ENCODE peak calls at places on chromosomes 2 and 18, in four cellular contexts. K is lower lobe of right lung, H is K562, G is heart left ventricle. Z is an unnamed sample.

GRCh38 chr2:153388246-153388645 is 90.3 kb downstream of the RPRM start:
- DNase-seq in K (no peak), H (no peak), G (no peak), Z (no peak)

GRCh38 chr2:153870308-153870707 is 1.4 kb upstream of the GALNT13 start:
- DNase-seq in K (no peak), H (no peak), G (no peak), Z (no peak)

GRCh38 chr2:152874955-152875354 is 156.5 kb downstream of the ARL6IP6 start:
- DNase-seq in K (no peak), H (no peak), G (no peak), Z (no peak)

GRCh38 chr2:8491296-8492048 is 190.4 kb upstream of the ID2 start:
- DNase-seq in K (no peak), H (no peak), G (no peak), Z (no peak)

GRCh38 chr2:495745-496275 is 181.4 kb downstream of the TMEM18 start:
- DNase-seq in K (no peak), H (no peak), G (no peak), Z (no peak)

GRCh38 chr2:78992807-78993517 is 32.5 kb upstream of the REG3G start:
- DNase-seq in K (peak; percentile 41), H (no peak), G (no peak), Z (peak; percentile 33)

GRCh38 chr2:213932-214693 is 49.7 kb downstream of the SH3YL1 start:
- DNase-seq in K (no peak), H (no peak), G (peak; percentile 42), Z (no peak)

GRCh38 chr18:58792086-58792485 is 72.6 kb upstream of the ZNF532 start:
- DNase-seq in K (no peak), H (no peak), G (no peak), Z (no peak)

GRCh38 chr18:32296851-32297250 is 107.0 kb downstream of the MEP1B start:
- DNase-seq in K (no peak), H (no peak), G (no peak), Z (no peak)

GRCh38 chr2:44707945-44708645 is 233.4 kb upstream of the SIX3 start:
- DNase-seq in K (no peak), H (no peak), G (no peak), Z (no peak)

DNA sequence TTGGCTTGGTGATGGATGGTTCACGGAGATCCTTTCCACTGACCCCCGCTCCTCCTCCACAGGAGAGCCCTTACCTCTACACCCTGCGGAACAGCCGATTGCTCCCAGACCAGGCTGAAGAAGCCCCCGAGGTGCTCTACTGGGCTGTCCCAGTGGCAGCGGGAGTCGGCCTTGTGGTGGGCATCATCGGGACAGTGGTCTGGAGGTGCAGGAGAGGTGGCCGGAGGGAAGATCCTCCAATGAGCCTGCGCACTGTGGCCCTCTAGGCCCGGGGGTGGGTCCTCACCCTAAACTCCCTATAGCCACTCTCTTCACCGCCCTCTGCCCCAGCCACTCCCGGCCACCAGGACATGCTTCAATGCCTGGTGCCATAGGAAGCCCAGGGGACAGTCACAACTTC is 108.8 kb upstream of the PPP1CB start:
- DNase-seq in K (no peak), H (no peak), G (no peak), Z (no peak)
- TF ChIP-seq CTCF in K (no peak), H (no peak), G (no peak), Z (no peak)

DNA sequence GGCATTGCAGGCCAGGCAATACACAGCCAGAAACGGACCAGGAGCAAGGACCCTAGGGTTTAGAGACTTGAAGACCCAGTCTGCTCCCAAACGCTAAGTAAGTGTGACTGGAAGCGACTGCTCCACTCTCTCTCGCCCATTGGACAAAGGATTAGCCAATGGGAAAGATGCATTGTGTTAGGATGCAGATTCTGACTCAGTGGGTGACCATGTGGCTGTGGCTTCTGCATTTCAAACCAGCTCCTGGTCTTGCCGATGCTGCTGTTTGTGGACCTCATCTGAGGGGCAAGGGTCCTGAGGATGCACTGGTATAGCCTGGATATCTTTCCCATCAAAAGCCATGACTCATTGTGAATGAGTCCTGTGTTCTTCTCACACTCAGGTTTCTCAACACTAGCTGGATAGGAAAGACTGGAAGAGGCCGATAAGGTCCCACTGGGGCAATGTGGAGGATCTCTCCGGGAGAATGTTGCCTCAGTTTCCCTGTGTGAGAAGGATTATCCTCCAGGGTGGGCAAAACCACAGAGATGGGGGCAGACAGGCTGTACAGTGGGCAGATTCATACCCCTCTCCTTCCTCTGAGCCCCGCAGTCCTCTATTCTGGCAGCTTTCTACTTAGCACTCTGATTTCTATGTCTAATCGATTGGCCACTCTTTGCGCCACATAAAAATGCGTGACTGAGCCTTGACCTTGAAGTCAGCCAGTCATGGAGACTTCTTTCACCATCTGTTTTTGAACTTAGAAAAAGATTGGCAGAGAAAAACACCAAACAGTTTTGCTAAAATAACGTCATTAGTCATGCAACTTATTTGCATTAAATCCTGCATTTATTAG is 257.1 kb downstream of the PRKCE start:
- DNase-seq in K (no peak), H (no peak), G (no peak), Z (no peak)
- H3K4me3 ChIP-seq in K (no peak overlapping the region), H (no peak overlapping the region), G (no peak overlapping the region), Z (no peak overlapping the region)

DNA sequence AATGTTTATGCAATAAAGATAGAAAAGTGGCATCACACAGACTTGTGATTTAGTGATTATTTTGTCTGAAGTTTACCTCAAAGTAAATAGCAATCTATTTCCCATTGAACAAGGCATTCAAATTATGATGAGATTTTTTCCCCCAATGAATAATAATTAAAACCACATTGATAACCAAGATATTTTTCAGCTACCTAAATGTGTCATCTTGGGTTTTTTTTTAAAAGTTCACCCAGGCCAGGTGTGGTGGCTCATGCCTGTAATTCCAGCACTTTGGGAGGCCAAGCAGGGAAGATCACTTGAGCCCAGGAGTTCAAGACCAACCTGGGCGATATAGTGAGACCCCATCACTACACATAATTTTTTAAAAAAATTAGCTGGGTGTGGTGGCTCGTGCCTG is 27.0 kb downstream of the MYOM1 start:
- DNase-seq in K (no peak), H (no peak), G (no peak), Z (no peak)
- H3K4me1 ChIP-seq in K (no peaks in the 10 kb centered on the region), H (no peaks in the 10 kb centered on the region), G (peaks cover 11% of the 10 kb centered on the region), Z (no peaks in the 10 kb centered on the region)

GRCh38 chr18:51197661-51198424 is at the start of gene MEX3C:
- DNase-seq in K (peak; percentile 99), H (peak; percentile 94), G (peak; percentile 99), Z (peak; percentile 99)
- TF ChIP-seq CTCF in K (peak; percentile 55), H (no peak), G (peak; percentile 15), Z (no peak)

DNA sequence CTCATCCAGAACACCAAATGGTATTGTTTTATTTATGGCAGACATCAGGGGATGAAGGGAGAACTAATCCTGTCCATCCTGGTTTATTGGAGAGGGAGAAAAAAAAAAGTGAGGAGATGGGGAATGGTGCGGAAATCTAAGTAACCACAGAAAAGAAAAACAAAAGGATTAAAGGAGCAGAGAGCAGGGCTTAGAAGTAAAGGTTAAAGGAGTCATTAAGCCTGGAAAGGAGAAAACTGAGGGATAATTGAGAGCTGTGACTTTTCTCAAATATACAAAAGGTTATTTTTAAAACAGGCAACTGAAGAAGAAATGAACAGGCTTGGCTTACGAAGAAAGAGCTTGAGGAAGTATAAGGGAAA is 127.2 kb upstream of the PPP1CB start:
- DNase-seq in K (no peak), H (no peak), G (no peak), Z (no peak)
- H3K4me3 ChIP-seq in K (no peak overlapping the region), H (no peak overlapping the region), G (no peak overlapping the region), Z (no peak overlapping the region)

GRCh38 chr2:197838589-197838988 is 34.2 kb downstream of the PLCL1 start:
- DNase-seq in K (no peak), H (no peak), G (no peak), Z (no peak)
- H3K4me1 ChIP-seq in K (peaks cover 5% of the 10 kb centered on the region), H (no peaks in the 10 kb centered on the region), G (peaks cover 14% of the 10 kb centered on the region), Z (no peaks in the 10 kb centered on the region)